ENCODE peak calls at places on chromosomes 12 and 14, in six cellular contexts. One of them, this sample, is unnamed. For H3K27me3, the result is how much of the 10 kb centered on the place peaks cover.

GRCh38 chr12:49364989-49365388 is 2.3 kb upstream of the SPATS2 start:
- DNase-seq in Panc1: no peak
- DNase-seq in endodermal cell: no peak
- DNase-seq in adrenal gland: no peak
- DNase-seq in tibial artery: no peak
- DNase-seq in left ventricle myocardium inferior: no peak
- DNase-seq in this sample: peak

GRCh38 chr14:53951661-53952265 is 4.9 kb downstream of the BMP4 start:
- DNase-seq in Panc1: no peak
- DNase-seq in adrenal gland: no peak
- DNase-seq in endodermal cell: peak
- DNase-seq in left ventricle myocardium inferior: peak
- DNase-seq in tibial artery: no peak
- DNase-seq in this sample: no peak

GRCh38 chr12:64682572-64683277 is 72.4 kb downstream of the RASSF3 start:
- DNase-seq in tibial artery: peak
- DNase-seq in left ventricle myocardium inferior: peak
- DNase-seq in Panc1: no peak
- DNase-seq in endodermal cell: peak
- DNase-seq in adrenal gland: peak
- DNase-seq in this sample: no peak

GRCh38 chr14:76104802-76105355 is 46.8 kb upstream of the GPATCH2L start:
- DNase-seq in adrenal gland: no peak
- DNase-seq in Panc1: no peak
- DNase-seq in tibial artery: no peak
- DNase-seq in endodermal cell: no peak
- DNase-seq in left ventricle myocardium inferior: no peak
- DNase-seq in this sample: no peak

GRCh38 chr12:7460375-7461259 is 16.7 kb upstream of the CD163L1 start:
- DNase-seq in adrenal gland: no peak
- DNase-seq in tibial artery: peak
- DNase-seq in left ventricle myocardium inferior: peak
- DNase-seq in endodermal cell: peak
- DNase-seq in Panc1: peak
- DNase-seq in this sample: peak

GRCh38 chr14:30252800-30253425 is 306.0 kb upstream of the G2E3 start:
- DNase-seq in adrenal gland: no peak
- DNase-seq in endodermal cell: no peak
- DNase-seq in Panc1: no peak
- DNase-seq in left ventricle myocardium inferior: no peak
- DNase-seq in tibial artery: no peak
- DNase-seq in this sample: peak

GRCh38 chr14:50335989-50336391 is 23.9 kb downstream of the DMAC2L start:
- DNase-seq in left ventricle myocardium inferior: peak
- DNase-seq in tibial artery: no peak
- DNase-seq in adrenal gland: peak
- DNase-seq in endodermal cell: peak
- DNase-seq in Panc1: no peak
- DNase-seq in this sample: no peak

GRCh38 chr12:3171195-3171591 is 94.0 kb downstream of the TSPAN9 start:
- DNase-seq in left ventricle myocardium inferior: no peak
- DNase-seq in tibial artery: no peak
- DNase-seq in Panc1: no peak
- DNase-seq in endodermal cell: no peak
- DNase-seq in adrenal gland: no peak
- DNase-seq in this sample: no peak

GRCh38 chr12:110424237-110424636 is 20.7 kb upstream of the ANAPC7 start:
- DNase-seq in adrenal gland: no peak
- DNase-seq in Panc1: no peak
- DNase-seq in endodermal cell: peak
- DNase-seq in tibial artery: no peak
- DNase-seq in left ventricle myocardium inferior: no peak
- DNase-seq in this sample: no peak

GRCh38 chr12:121223283-121223946 is 13.5 kb downstream of the P2RX4 start:
- DNase-seq in left ventricle myocardium inferior: no peak
- DNase-seq in adrenal gland: no peak
- DNase-seq in tibial artery: no peak
- DNase-seq in endodermal cell: peak
- DNase-seq in Panc1: no peak
- DNase-seq in this sample: no peak

GRCh38 chr14:23079716-23080115 is 15.2 kb downstream of the ACIN1 start:
- DNase-seq in endodermal cell: no peak
- DNase-seq in left ventricle myocardium inferior: no peak
- DNase-seq in adrenal gland: no peak
- DNase-seq in Panc1: no peak
- DNase-seq in tibial artery: no peak
- DNase-seq in this sample: no peak

GRCh38 chr14:89501381-89501780 is 84.3 kb upstream of the FOXN3 start:
- DNase-seq in Panc1: no peak
- DNase-seq in left ventricle myocardium inferior: no peak
- DNase-seq in tibial artery: no peak
- DNase-seq in endodermal cell: no peak
- DNase-seq in adrenal gland: no peak
- DNase-seq in this sample: no peak

GRCh38 chr14:21987937-21988336 is 314.3 kb upstream of the OR4E1 start:
- DNase-seq in Panc1: no peak
- DNase-seq in tibial artery: no peak
- DNase-seq in endodermal cell: peak
- DNase-seq in left ventricle myocardium inferior: no peak
- DNase-seq in adrenal gland: no peak
- DNase-seq in this sample: peak

GRCh38 chr12:70178038-70178437 is 65.2 kb upstream of the CNOT2 start:
- DNase-seq in tibial artery: no peak
- DNase-seq in left ventricle myocardium inferior: no peak
- DNase-seq in adrenal gland: no peak
- DNase-seq in Panc1: no peak
- DNase-seq in endodermal cell: no peak
- DNase-seq in this sample: no peak

GRCh38 chr12:108884116-108885012 is 4.5 kb downstream of the DAO start:
- DNase-seq in endodermal cell: peak
- DNase-seq in left ventricle myocardium inferior: peak
- DNase-seq in adrenal gland: peak
- DNase-seq in Panc1: peak
- DNase-seq in tibial artery: peak
- DNase-seq in this sample: peak

GRCh38 chr12:106917503-106917902 is 38.2 kb upstream of the TMEM263 start:
- DNase-seq in left ventricle myocardium inferior: no peak
- DNase-seq in tibial artery: no peak
- DNase-seq in endodermal cell: no peak
- DNase-seq in adrenal gland: no peak
- DNase-seq in Panc1: no peak
- DNase-seq in this sample: no peak

GRCh38 chr14:103074699-103075341 is 9.2 kb upstream of the LBHD2 start:
- DNase-seq in Panc1: no peak
- DNase-seq in left ventricle myocardium inferior: peak
- DNase-seq in tibial artery: peak
- DNase-seq in adrenal gland: peak
- DNase-seq in endodermal cell: peak
- DNase-seq in this sample: no peak

GRCh38 chr14:33740531-33740930 is 210.3 kb downstream of the EGLN3 start:
- DNase-seq in endodermal cell: no peak
- DNase-seq in adrenal gland: no peak
- DNase-seq in left ventricle myocardium inferior: no peak
- DNase-seq in Panc1: no peak
- DNase-seq in tibial artery: no peak
- DNase-seq in this sample: peak

GRCh38 chr12:41512531-41512930 is 324.4 kb downstream of the PDZRN4 start:
- DNase-seq in left ventricle myocardium inferior: peak
- DNase-seq in endodermal cell: no peak
- DNase-seq in adrenal gland: peak
- DNase-seq in tibial artery: no peak
- DNase-seq in Panc1: no peak
- DNase-seq in this sample: no peak

GRCh38 chr12:53939141-53940108 is 794 bp downstream of the HOXC13 start:
- DNase-seq in left ventricle myocardium inferior: no peak
- DNase-seq in adrenal gland: no peak
- DNase-seq in Panc1: no peak
- DNase-seq in tibial artery: peak
- DNase-seq in endodermal cell: peak
- DNase-seq in this sample: no peak

GRCh38 chr12:4114986-4115385 is 158.6 kb upstream of the CCND2 start:
- DNase-seq in left ventricle myocardium inferior: no peak
- DNase-seq in endodermal cell: peak
- DNase-seq in adrenal gland: no peak
- DNase-seq in tibial artery: no peak
- DNase-seq in Panc1: no peak
- DNase-seq in this sample: no peak

GRCh38 chr12:114339626-114340025 is 66.3 kb downstream of the TBX5 start:
- DNase-seq in endodermal cell: no peak
- DNase-seq in tibial artery: no peak
- DNase-seq in left ventricle myocardium inferior: no peak
- DNase-seq in adrenal gland: no peak
- DNase-seq in Panc1: no peak
- DNase-seq in this sample: peak

GRCh38 chr12:26029741-26030033 is 71.2 kb downstream of the RASSF8 start:
- DNase-seq in Panc1: no peak
- DNase-seq in tibial artery: no peak
- DNase-seq in endodermal cell: no peak
- DNase-seq in left ventricle myocardium inferior: no peak
- DNase-seq in adrenal gland: no peak
- DNase-seq in this sample: no peak

GRCh38 chr12:124666722-124667259 is 99.4 kb upstream of the NCOR2 start:
- DNase-seq in tibial artery: no peak
- DNase-seq in adrenal gland: no peak
- DNase-seq in Panc1: no peak
- DNase-seq in endodermal cell: no peak
- DNase-seq in left ventricle myocardium inferior: no peak
- DNase-seq in this sample: no peak

DNA sequence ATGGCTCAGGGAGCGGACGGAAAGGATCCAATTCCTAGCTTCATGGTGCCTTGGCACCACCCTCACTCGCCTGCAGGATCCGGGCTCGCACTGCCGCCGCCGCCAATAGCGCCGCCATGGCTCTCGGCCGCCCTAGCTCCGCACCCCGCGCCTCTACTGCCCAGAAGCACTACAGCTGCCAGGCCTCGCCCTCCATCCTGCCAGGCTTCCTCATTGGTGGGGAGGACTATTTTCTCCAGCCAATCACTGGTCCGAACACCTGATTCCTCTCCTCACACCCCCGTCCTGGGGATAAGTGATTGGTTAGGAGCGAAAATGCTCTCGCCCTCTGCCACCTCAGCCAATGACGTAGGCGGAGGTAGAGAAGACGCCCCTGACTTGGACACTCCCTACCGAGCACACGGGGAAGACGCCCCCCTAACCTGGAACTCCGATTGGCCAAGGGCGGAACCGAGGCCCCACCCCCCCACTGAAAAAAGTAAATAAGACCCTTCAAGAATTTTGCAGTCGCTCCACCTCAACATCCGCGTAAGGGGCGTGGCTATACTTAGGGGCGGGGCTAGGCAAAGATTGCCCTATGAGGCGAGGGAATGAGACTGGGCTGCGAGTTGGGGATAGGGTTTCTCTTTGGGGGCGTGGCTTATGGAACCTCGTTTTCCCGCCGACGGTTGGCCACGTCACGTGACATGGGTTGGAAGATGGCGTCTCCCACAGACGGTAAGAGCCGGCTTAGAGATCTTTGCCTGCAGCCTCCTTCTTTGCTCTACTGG is at the start of the genes ALDH6A1 and LIN52:
- DNase-seq in Panc1: peak
- DNase-seq in tibial artery: peak
- DNase-seq in adrenal gland: peak
- DNase-seq in left ventricle myocardium inferior: peak
- DNase-seq in endodermal cell: peak
- DNase-seq in this sample: peak
- TF ChIP-seq CTCF in Panc1: no peak
- TF ChIP-seq CTCF in tibial artery: no peak
- TF ChIP-seq CTCF in adrenal gland: no peak
- TF ChIP-seq CTCF in left ventricle myocardium inferior: peak
- TF ChIP-seq CTCF in endodermal cell: peak
- TF ChIP-seq CTCF in this sample: peak

DNA sequence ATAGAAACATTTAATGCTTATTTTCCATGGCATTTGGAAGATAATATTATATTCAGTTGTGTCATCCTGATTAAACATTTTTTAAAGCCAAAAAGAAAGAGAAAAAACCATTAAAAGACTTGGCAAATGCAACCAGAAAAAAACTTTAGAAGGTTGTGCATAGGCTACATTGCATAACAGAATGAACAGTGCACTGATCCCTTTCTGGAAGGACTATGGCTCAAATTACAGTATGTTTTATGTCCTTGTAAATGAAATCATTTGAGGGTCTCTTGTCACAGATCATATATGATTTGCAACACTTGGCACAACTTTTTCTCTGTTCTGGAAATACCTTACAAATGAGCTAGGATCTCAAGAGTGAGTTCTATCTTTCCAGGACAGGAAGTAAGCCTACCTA is 275.2 kb upstream of the FLRT2 start:
- DNase-seq in left ventricle myocardium inferior: no peak
- DNase-seq in tibial artery: no peak
- DNase-seq in endodermal cell: no peak
- DNase-seq in adrenal gland: no peak
- DNase-seq in Panc1: no peak
- DNase-seq in this sample: no peak
- H3K27ac ChIP-seq in left ventricle myocardium inferior: no peak
- H3K27ac ChIP-seq in tibial artery: no peak
- H3K27ac ChIP-seq in endodermal cell: no peak
- H3K27ac ChIP-seq in adrenal gland: no peak
- H3K27ac ChIP-seq in Panc1: no peak
- H3K27ac ChIP-seq in this sample: no peak

GRCh38 chr12:2142068-2142467 is 89.3 kb downstream of the CACNA1C start:
- DNase-seq in Panc1: no peak
- DNase-seq in endodermal cell: no peak
- DNase-seq in adrenal gland: no peak
- DNase-seq in tibial artery: no peak
- DNase-seq in left ventricle myocardium inferior: no peak
- DNase-seq in this sample: no peak
- H3K27me3 ChIP-seq in Panc1: under half
- H3K27me3 ChIP-seq in endodermal cell: under half
- H3K27me3 ChIP-seq in adrenal gland: under half
- H3K27me3 ChIP-seq in tibial artery: under half
- H3K27me3 ChIP-seq in left ventricle myocardium inferior: under half
- H3K27me3 ChIP-seq in this sample: under half

GRCh38 chr14:51562816-51563215 is 88.9 kb upstream of the FRMD6 start:
- DNase-seq in left ventricle myocardium inferior: no peak
- DNase-seq in endodermal cell: no peak
- DNase-seq in tibial artery: no peak
- DNase-seq in adrenal gland: no peak
- DNase-seq in Panc1: no peak
- DNase-seq in this sample: peak
- TF ChIP-seq CTCF in left ventricle myocardium inferior: no peak
- TF ChIP-seq CTCF in endodermal cell: no peak
- TF ChIP-seq CTCF in tibial artery: no peak
- TF ChIP-seq CTCF in adrenal gland: no peak
- TF ChIP-seq CTCF in Panc1: no peak
- TF ChIP-seq CTCF in this sample: no peak